ENCODE peak calls at places on chromosomes 16 and 17, in six cellular contexts. R, X, S, K, Y and F are unnamed samples.

GRCh38 chr17:10617120-10617505 is 40.0 kb downstream of the MYH3 start:
- DNase-seq in Y (no peak), R (no peak), S (no peak), K (no peak), X (no peak), F (no peak)

GRCh38 chr16:22322021-22322471 is 24.8 kb downstream of the POLR3E start:
- DNase-seq in K (no peak), R (no peak), X (no peak), Y (no peak), S (no peak), F (no peak)

GRCh38 chr17:80852476-80853015 is 139.1 kb upstream of the CHMP6 start:
- DNase-seq in Y (no peak), K (no peak), X (no peak), R (no peak), S (no peak), F (no peak)

GRCh38 chr17:76845524-76845923 is 22.7 kb upstream of the MGAT5B start:
- DNase-seq in R (no peak), S (no peak), Y (no peak), K (no peak), X (no peak), F (no peak)

GRCh38 chr17:49130891-49131290 is 1.7 kb upstream of the B4GALNT2 start:
- DNase-seq in S (no peak), K (no peak), R (no peak), Y (no peak), X (peak; percentile 38), F (no peak)

GRCh38 chr17:661509-661908 is 53.1 kb downstream of the VPS53 start:
- DNase-seq in K (no peak), X (no peak), S (no peak), Y (no peak), R (no peak), F (no peak)

GRCh38 chr16:75012380-75013081 is 13.7 kb downstream of the ZNRF1 start:
- DNase-seq in K (no peak), S (no peak), Y (no peak), R (no peak), X (no peak), F (no peak)

GRCh38 chr17:32103476-32104113 is 38.7 kb upstream of the RHOT1 start:
- DNase-seq in Y (peak; percentile 95), K (no peak), R (no peak), S (no peak), X (no peak), F (no peak)

GRCh38 chr17:78013683-78014467 is 55.4 kb downstream of the TNRC6C start:
- DNase-seq in S (peak; percentile 45), R (peak; percentile 18), K (peak; percentile 29), X (peak; percentile 63), Y (peak; percentile 77), F (peak; percentile 52)

GRCh38 chr17:1645207-1646171 is at the start of gene SCARF1:
- DNase-seq in S (no peak), R (no peak), X (no peak), K (no peak), Y (no peak), F (no peak)